ENCODE peak calls at places on chromosomes 3 and 15, in eight cellular contexts. Q is neural progenitor cell, I is right lobe of liver, X is K562, V is WERI-Rb-1, T is MM.1S, G is dorsolateral prefrontal cortex, A is PC-3. F is an unnamed sample.

GRCh38 chr15:89772933-89773583 is 3.1 kb upstream of the MESP2 start:
- DNase-seq in Q (no peak), I (no peak), X (peak; percentile 52), V (no peak), T (peak; percentile 25), G (no peak), A (peak; percentile 67), F (no peak)

GRCh38 chr3:2106438-2106837 is 7.8 kb downstream of the CNTN4 start:
- DNase-seq in Q (no peak), I (no peak), X (no peak), V (no peak), T (no peak), G (no peak), A (no peak), F (no peak)

GRCh38 chr3:188243124-188243795 is 89.3 kb downstream of the LPP start:
- DNase-seq in Q (no peak), I (no peak), X (no peak), V (no peak), T (no peak), G (no peak), A (peak; percentile 64), F (no peak)

GRCh38 chr15:88262064-88262463 is 5.5 kb upstream of the NTRK3 start:
- DNase-seq in Q (no peak), I (no peak), X (no peak), V (no peak), T (no peak), G (no peak), A (no peak), F (no peak)

GRCh38 chr3:78887608-78888011 is 880.2 kb downstream of the ROBO1 start:
- DNase-seq in Q (no peak), I (no peak), X (no peak), V (no peak), T (peak; percentile 79), G (no peak), A (no peak), F (no peak)

GRCh38 chr3:72487078-72487765 is 361.0 kb downstream of the SHQ1 start:
- DNase-seq in Q (no peak), I (no peak), X (peak; percentile 77), V (no peak), T (no peak), G (no peak), A (peak; percentile 90), F (peak; percentile 60)

GRCh38 chr3:172892158-172892557 is 141.6 kb downstream of the ECT2 start:
- DNase-seq in Q (no peak), I (no peak), X (no peak), V (no peak), T (no peak), G (no peak), A (peak; percentile 51), F (no peak)

GRCh38 chr15:62770752-62771151 is 271.8 kb upstream of the TPM1 start:
- DNase-seq in Q (no peak), I (no peak), X (no peak), V (no peak), T (no peak), G (peak; percentile 64), A (peak; percentile 73), F (peak; percentile 70)

GRCh38 chr3:187112934-187113793 is 26.1 kb downstream of the RPL39L start:
- DNase-seq in Q (no peak), I (no peak), X (no peak), V (no peak), T (peak; percentile 54), G (no peak), A (peak; percentile 66), F (no peak)

GRCh38 chr3:64815195-64815627 is 127.4 kb upstream of the ADAMTS9 start:
- DNase-seq in Q (no peak), I (no peak), X (no peak), V (no peak), T (peak; percentile 38), G (no peak), A (no peak), F (no peak)

GRCh38 chr15:96477227-96477626 is 146.7 kb downstream of the NR2F2 start:
- DNase-seq in Q (no peak), I (no peak), X (no peak), V (no peak), T (no peak), G (no peak), A (no peak), F (no peak)

GRCh38 chr15:89364741-89365450 is 30.3 kb upstream of the POLG start:
- DNase-seq in Q (peak; percentile 63), I (no peak), X (no peak), V (no peak), T (no peak), G (peak; percentile 84), A (no peak), F (no peak)

GRCh38 chr15:55224892-55225291 is 28.2 kb upstream of the RSL24D1 start:
- DNase-seq in Q (no peak), I (no peak), X (no peak), V (no peak), T (no peak), G (no peak), A (no peak), F (no peak)

GRCh38 chr3:128274837-128275236 is 121.6 kb downstream of the EEFSEC start:
- DNase-seq in Q (no peak), I (no peak), X (no peak), V (no peak), T (no peak), G (no peak), A (peak; percentile 91), F (peak; percentile 63)

GRCh38 chr3:124826703-124827102 is 60.5 kb downstream of the ITGB5 start:
- DNase-seq in Q (no peak), I (no peak), X (no peak), V (no peak), T (no peak), G (no peak), A (peak; percentile 68), F (peak; percentile 60)

GRCh38 chr3:130537609-130538304 is 20.8 kb downstream of the COL6A6 start:
- DNase-seq in Q (peak; percentile 43), I (no peak), X (no peak), V (no peak), T (no peak), G (no peak), A (no peak), F (no peak)

GRCh38 chr15:76208786-76209424 is 102.4 kb downstream of the ETFA start:
- DNase-seq in Q (no peak), I (no peak), X (no peak), V (no peak), T (no peak), G (no peak), A (no peak), F (no peak)

GRCh38 chr3:115803661-115804060 is 180.4 kb downstream of the GAP43 start:
- DNase-seq in Q (no peak), I (no peak), X (no peak), V (no peak), T (no peak), G (no peak), A (no peak), F (no peak)

GRCh38 chr3:123658118-123658859 is 73.4 kb upstream of the HACD2 start:
- DNase-seq in Q (no peak), I (no peak), X (no peak), V (no peak), T (no peak), G (no peak), A (peak; percentile 24), F (peak; percentile 36)

GRCh38 chr3:20080956-20081554 is 40.8 kb downstream of the KAT2B start:
- DNase-seq in Q (no peak), I (peak; percentile 89), X (peak; percentile 8), V (peak; percentile 82), T (no peak), G (peak; percentile 59), A (peak; percentile 15), F (no peak)

GRCh38 chr3:64393193-64393592 is 167.9 kb upstream of the PRICKLE2 start:
- DNase-seq in Q (no peak), I (no peak), X (no peak), V (no peak), T (no peak), G (no peak), A (no peak), F (no peak)

GRCh38 chr3:15428539-15428938 is 1.1 kb downstream of the EAF1 start:
- DNase-seq in Q (no peak), I (no peak), X (no peak), V (no peak), T (no peak), G (no peak), A (peak; percentile 61), F (peak; percentile 12)

GRCh38 chr3:108091498-108092259 is 848 bp upstream of the CD47 start:
- DNase-seq in Q (peak; percentile 42), I (peak; percentile 64), X (no peak), V (no peak), T (peak; percentile 9), G (no peak), A (peak; percentile 11), F (no peak)

DNA sequence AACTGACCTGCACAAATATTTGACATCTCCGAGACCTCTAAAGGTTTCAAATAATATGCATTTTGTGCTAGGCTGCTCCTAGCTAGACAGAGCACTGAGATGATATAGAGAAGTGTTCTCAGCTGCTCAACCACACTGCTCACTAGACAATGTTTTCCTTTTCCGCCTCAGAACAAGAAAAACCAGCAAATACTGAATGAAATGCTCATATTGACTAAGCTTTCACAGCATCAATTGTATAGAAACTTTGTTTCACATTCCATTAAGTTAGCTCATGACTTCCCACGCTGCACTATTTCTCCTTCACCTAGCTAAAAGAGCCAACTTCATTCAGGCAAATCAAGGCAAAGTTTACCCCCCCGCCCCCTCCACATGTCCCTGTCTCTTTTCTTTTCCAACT is 719 bp downstream of the ZNF385D start:
- DNase-seq in Q (no peak), I (no peak), X (no peak), V (no peak), T (no peak), G (no peak), A (peak; percentile 77), F (no peak)
- H3K4me3 ChIP-seq in Q (peak overlapping the region; percentile 72), I (no peak overlapping the region), X (no peak overlapping the region), V (peak overlapping the region; percentile 45), T (no peak overlapping the region), G (peak overlapping the region; percentile 58), A (peak overlapping the region; percentile 80), F (peak overlapping the region; percentile 57)

GRCh38 chr3:180085122-180085710 is 48.5 kb upstream of the PEX5L start:
- DNase-seq in Q (no peak), I (no peak), X (no peak), V (peak; percentile 26), T (peak; percentile 29), G (no peak), A (no peak), F (no peak)
- TF ChIP-seq CTCF in Q (no peak), I (no peak), X (no peak), V (peak; percentile 13), T (peak; percentile 35), G (no peak), A (no peak), F (no peak)

GRCh38 chr3:11514191-11514770 is 129.4 kb downstream of the VGLL4 start:
- DNase-seq in Q (no peak), I (no peak), X (no peak), V (no peak), T (no peak), G (no peak), A (peak; percentile 88), F (peak; percentile 73)
- H3K4me3 ChIP-seq in Q (no peak overlapping the region), I (no peak overlapping the region), X (no peak overlapping the region), V (no peak overlapping the region), T (no peak overlapping the region), G (no peak overlapping the region), A (no peak overlapping the region), F (no peak overlapping the region)

DNA sequence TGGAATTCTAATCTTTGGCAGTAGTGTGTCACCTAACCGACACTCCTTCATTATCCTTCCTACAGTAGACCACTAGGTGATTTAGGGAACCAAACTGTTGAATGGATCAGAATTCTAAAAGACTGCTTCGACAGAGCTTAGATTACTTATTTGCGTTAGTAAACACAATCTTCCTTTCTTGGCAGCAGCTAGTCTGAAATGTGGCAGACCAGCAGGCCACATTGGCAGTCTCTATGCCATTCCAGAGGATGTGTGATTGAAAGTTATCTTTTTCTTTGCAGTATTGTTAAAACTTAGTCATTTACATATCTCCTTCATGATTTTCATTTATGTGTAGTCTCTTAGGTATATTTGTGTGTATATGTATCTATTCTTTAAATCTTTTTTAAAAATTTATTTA is 23.6 kb downstream of the MBNL1 start:
- DNase-seq in Q (no peak), I (no peak), X (no peak), V (no peak), T (no peak), G (no peak), A (no peak), F (no peak)
- TF ChIP-seq CTCF in Q (no peak), I (no peak), X (no peak), V (no peak), T (no peak), G (no peak), A (no peak), F (no peak)